ENCODE peak calls at places on chromosomes 12 and 14, in nine cellular contexts. D is AG04450; C is IMR-90; Y is fibroblast of lung; F is neural progenitor cell; P is left ventricle myocardium inferior; H is CD8-positive, alpha-beta T cell; G is cardiac muscle cell; B is adrenal gland. M is an unnamed sample.

GRCh38 chr12:11688379-11688778 is 38.9 kb downstream of the ETV6 start:
- DNase-seq in D (no peak), C (no peak), Y (no peak), F (no peak), P (no peak), H (no peak), G (no peak), B (no peak), M (no peak)

GRCh38 chr14:31439554-31439953 is 17.8 kb downstream of the DTD2 start:
- DNase-seq in D (no peak), C (no peak), Y (peak; percentile 55), F (no peak), P (no peak), H (no peak), G (no peak), B (no peak), M (no peak)

GRCh38 chr14:21044106-21044618 is 2.0 kb downstream of the RNASE7 start:
- DNase-seq in D (no peak), C (no peak), Y (no peak), F (no peak), P (peak; percentile 27), H (no peak), G (no peak), B (peak; percentile 67), M (peak; percentile 57)

GRCh38 chr12:51884676-51885229 is 3.1 kb upstream of the ANKRD33 start:
- DNase-seq in D (no peak), C (peak; percentile 67), Y (no peak), F (no peak), P (no peak), H (no peak), G (no peak), B (peak; percentile 52), M (no peak)

GRCh38 chr12:119486599-119487154 is 106.9 kb upstream of the TMEM233 start:
- DNase-seq in D (no peak), C (no peak), Y (no peak), F (peak; percentile 12), P (no peak), H (no peak), G (no peak), B (no peak), M (no peak)

GRCh38 chr12:108604208-108604941 is 6.5 kb upstream of the TMEM119 start:
- DNase-seq in D (no peak), C (no peak), Y (no peak), F (peak; percentile 22), P (no peak), H (no peak), G (no peak), B (no peak), M (no peak)

GRCh38 chr14:98957211-98958047 is 314.6 kb downstream of the BCL11B start:
- DNase-seq in D (no peak), C (no peak), Y (peak; percentile 94), F (no peak), P (peak; percentile 51), H (no peak), G (peak; percentile 94), B (peak; percentile 84), M (no peak)

GRCh38 chr12:53207042-53207441 is at the start of gene ITGB7:
- DNase-seq in D (no peak), C (no peak), Y (no peak), F (no peak), P (no peak), H (peak; percentile 76), G (no peak), B (no peak), M (no peak)

GRCh38 chr12:117000316-117000715 is 89.6 kb downstream of the FBXW8 start:
- DNase-seq in D (no peak), C (no peak), Y (no peak), F (no peak), P (no peak), H (no peak), G (no peak), B (no peak), M (no peak)

GRCh38 chr12:131091413-131091975 is 137.8 kb downstream of the ADGRD1 start:
- DNase-seq in D (no peak), C (no peak), Y (no peak), F (no peak), P (no peak), H (no peak), G (no peak), B (no peak), M (peak; percentile 7)

GRCh38 chr12:131194166-131194565 is 240.5 kb downstream of the ADGRD1 start:
- DNase-seq in D (no peak), C (no peak), Y (no peak), F (no peak), P (no peak), H (no peak), G (no peak), B (no peak), M (no peak)

GRCh38 chr12:5439333-5439732 is 7.4 kb downstream of the NTF3 start:
- DNase-seq in D (no peak), C (peak; percentile 24), Y (no peak), F (peak; percentile 15), P (no peak), H (no peak), G (no peak), B (no peak), M (no peak)

GRCh38 chr14:105422695-105423487 is 3.3 kb downstream of the MTA1 start:
- DNase-seq in D (no peak), C (no peak), Y (no peak), F (no peak), P (no peak), H (no peak), G (no peak), B (no peak), M (no peak)

GRCh38 chr14:22974530-22975313 is 7.6 kb downstream of the AJUBA start:
- DNase-seq in D (no peak), C (no peak), Y (no peak), F (no peak), P (no peak), H (no peak), G (no peak), B (peak; percentile 55), M (no peak)

GRCh38 chr12:6970096-6970527 is 352 bp downstream of the PHB2 start:
- DNase-seq in D (no peak), C (no peak), Y (no peak), F (no peak), P (no peak), H (no peak), G (no peak), B (no peak), M (no peak)

GRCh38 chr12:115319641-115320040 is 635.7 kb upstream of the TBX3 start:
- DNase-seq in D (no peak), C (no peak), Y (no peak), F (no peak), P (no peak), H (no peak), G (no peak), B (peak; percentile 75), M (no peak)

GRCh38 chr14:64758711-64759554 is 54.7 kb downstream of the PLEKHG3 start:
- DNase-seq in D (peak; percentile 93), C (peak; percentile 97), Y (peak; percentile 97), F (no peak), P (peak; percentile 62), H (no peak), G (peak; percentile 95), B (no peak), M (peak; percentile 43)

GRCh38 chr14:68784298-68784910 is 8.5 kb downstream of the ZFP36L1 start:
- DNase-seq in D (no peak), C (no peak), Y (peak; percentile 47), F (no peak), P (no peak), H (no peak), G (no peak), B (peak; percentile 18), M (no peak)

GRCh38 chr12:20453756-20454310 is 85.5 kb downstream of the PDE3A start:
- DNase-seq in D (no peak), C (no peak), Y (no peak), F (no peak), P (no peak), H (no peak), G (peak; percentile 26), B (no peak), M (no peak)

GRCh38 chr12:8630131-8630530 is 17.5 kb upstream of the AICDA start:
- DNase-seq in D (no peak), C (no peak), Y (no peak), F (no peak), P (no peak), H (no peak), G (no peak), B (no peak), M (no peak)

GRCh38 chr14:83133986-83134664 is 1600.5 kb upstream of the SEL1L start:
- DNase-seq in D (no peak), C (no peak), Y (no peak), F (peak; percentile 69), P (no peak), H (no peak), G (no peak), B (no peak), M (no peak)

GRCh38 chr12:27009926-27010325 is 4.3 kb downstream of the TM7SF3 start:
- DNase-seq in D (no peak), C (no peak), Y (no peak), F (no peak), P (no peak), H (no peak), G (no peak), B (no peak), M (no peak)

DNA sequence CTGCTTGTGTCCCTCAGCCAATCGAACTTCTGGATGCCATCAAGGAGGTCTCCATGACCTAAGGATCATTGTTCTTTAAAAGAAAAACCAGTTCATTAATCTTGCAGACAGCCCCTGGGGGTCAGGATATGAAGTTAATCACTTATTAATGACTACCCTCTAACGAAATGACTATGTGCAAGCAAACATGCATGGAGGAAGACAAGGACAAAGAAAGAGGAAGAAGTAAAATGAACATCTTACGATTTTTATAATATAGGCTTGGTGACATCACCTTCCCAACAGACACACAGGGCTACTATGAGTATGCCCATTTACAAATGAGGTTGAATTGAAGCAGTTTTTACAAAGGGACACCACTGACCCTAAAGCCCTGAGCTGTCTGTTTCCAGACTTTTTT is 111.1 kb upstream of the AMIGO2 start:
- DNase-seq in D (no peak), C (no peak), Y (no peak), F (no peak), P (no peak), H (no peak), G (no peak), B (no peak), M (no peak)
- H3K27ac ChIP-seq in D (no peak overlapping the region), C (no peak overlapping the region), Y (no peak overlapping the region), F (no peak overlapping the region), P (no peak overlapping the region), H (no peak overlapping the region), G (no peak overlapping the region), B (no peak overlapping the region), M (peak overlapping the region; percentile 5)

GRCh38 chr12:71900091-71900490 is 38.6 kb upstream of the TPH2 start:
- DNase-seq in D (no peak), C (peak; percentile 20), Y (no peak), F (no peak), P (no peak), H (no peak), G (peak; percentile 11), B (no peak), M (no peak)
- TF ChIP-seq CTCF in D (peak; percentile 43), C (peak; percentile 42), Y (peak; percentile 40), F (peak; percentile 34), P (peak; percentile 33), H (no peak), G (no peak), B (no peak), M (no peak)

GRCh38 chr12:47868552-47869031 is 36.2 kb downstream of the VDR start:
- DNase-seq in D (no peak), C (no peak), Y (no peak), F (no peak), P (no peak), H (no peak), G (no peak), B (no peak), M (no peak)
- H3K27ac ChIP-seq in D (no peak overlapping the region), C (no peak overlapping the region), Y (no peak overlapping the region), F (no peak overlapping the region), P (no peak overlapping the region), H (no peak overlapping the region), G (no peak overlapping the region), B (no peak overlapping the region), M (no peak overlapping the region)

GRCh38 chr14:75982724-75983358 is 1.0 kb upstream of the TGFB3 start:
- DNase-seq in D (peak; percentile 38), C (peak; percentile 61), Y (peak; percentile 49), F (no peak), P (peak; percentile 82), H (no peak), G (peak; percentile 80), B (peak; percentile 70), M (peak; percentile 69)
- TF ChIP-seq CTCF in D (no peak), C (no peak), Y (no peak), F (no peak), P (peak; percentile 36), H (no peak), G (no peak), B (no peak), M (no peak)